ENCODE peak calls at places on chromosomes 2 and 18, in seven cellular contexts. One of them, this sample, is unnamed.

GRCh38 chr2:135948642-135949355 is 36.6 kb downstream of the DARS1 start:
- DNase-seq in K562: peak
- DNase-seq in H1: no peak
- DNase-seq in HepG2: no peak
- DNase-seq in SK-N-SH: no peak
- DNase-seq in GM12878: no peak
- DNase-seq in HCT116: peak
- DNase-seq in this sample: no peak

GRCh38 chr2:74003494-74004211 is 18.9 kb downstream of the TET3 start:
- DNase-seq in GM12878: no peak
- DNase-seq in K562: peak
- DNase-seq in HepG2: no peak
- DNase-seq in HCT116: no peak
- DNase-seq in SK-N-SH: peak
- DNase-seq in H1: no peak
- DNase-seq in this sample: no peak

GRCh38 chr2:42693013-42693575 is 70.8 kb downstream of the OXER1 start:
- DNase-seq in HepG2: no peak
- DNase-seq in H1: no peak
- DNase-seq in SK-N-SH: no peak
- DNase-seq in HCT116: no peak
- DNase-seq in K562: peak
- DNase-seq in GM12878: no peak
- DNase-seq in this sample: no peak

GRCh38 chr2:102417946-102418345 is 5.0 kb upstream of the IL18RAP start:
- DNase-seq in GM12878: no peak
- DNase-seq in HepG2: no peak
- DNase-seq in HCT116: no peak
- DNase-seq in H1: no peak
- DNase-seq in SK-N-SH: no peak
- DNase-seq in K562: no peak
- DNase-seq in this sample: no peak

GRCh38 chr2:115160523-115161521 is 718.4 kb downstream of the DPP10 start:
- DNase-seq in H1: peak
- DNase-seq in SK-N-SH: peak
- DNase-seq in HCT116: no peak
- DNase-seq in GM12878: no peak
- DNase-seq in K562: no peak
- DNase-seq in HepG2: peak
- DNase-seq in this sample: no peak

GRCh38 chr18:23949863-23950262 is 64.7 kb upstream of the TTC39C start:
- DNase-seq in H1: no peak
- DNase-seq in HepG2: no peak
- DNase-seq in K562: no peak
- DNase-seq in GM12878: no peak
- DNase-seq in SK-N-SH: no peak
- DNase-seq in HCT116: no peak
- DNase-seq in this sample: no peak

GRCh38 chr2:133390151-133390550 is 178.1 kb downstream of the NCKAP5 start:
- DNase-seq in K562: no peak
- DNase-seq in HepG2: no peak
- DNase-seq in HCT116: no peak
- DNase-seq in GM12878: no peak
- DNase-seq in SK-N-SH: no peak
- DNase-seq in H1: no peak
- DNase-seq in this sample: peak

GRCh38 chr2:231597014-231597611 is 4.4 kb downstream of the TEX44 start:
- DNase-seq in HepG2: no peak
- DNase-seq in K562: no peak
- DNase-seq in HCT116: no peak
- DNase-seq in GM12878: peak
- DNase-seq in SK-N-SH: no peak
- DNase-seq in H1: no peak
- DNase-seq in this sample: no peak

GRCh38 chr2:64263315-64263714 is 119.1 kb upstream of the PELI1 start:
- DNase-seq in H1: no peak
- DNase-seq in HepG2: no peak
- DNase-seq in GM12878: no peak
- DNase-seq in SK-N-SH: no peak
- DNase-seq in K562: no peak
- DNase-seq in HCT116: no peak
- DNase-seq in this sample: peak

GRCh38 chr2:183665403-183665802 is 541.2 kb downstream of the NUP35 start:
- DNase-seq in GM12878: no peak
- DNase-seq in K562: no peak
- DNase-seq in H1: no peak
- DNase-seq in SK-N-SH: no peak
- DNase-seq in HCT116: no peak
- DNase-seq in HepG2: no peak
- DNase-seq in this sample: no peak

GRCh38 chr2:133303150-133303549 is 265.1 kb downstream of the NCKAP5 start:
- DNase-seq in SK-N-SH: no peak
- DNase-seq in HepG2: no peak
- DNase-seq in K562: no peak
- DNase-seq in H1: no peak
- DNase-seq in HCT116: no peak
- DNase-seq in GM12878: no peak
- DNase-seq in this sample: no peak

GRCh38 chr2:160921401-160921964 is 238.7 kb upstream of the TANK start:
- DNase-seq in HepG2: no peak
- DNase-seq in K562: no peak
- DNase-seq in HCT116: no peak
- DNase-seq in H1: no peak
- DNase-seq in GM12878: no peak
- DNase-seq in SK-N-SH: peak
- DNase-seq in this sample: no peak

GRCh38 chr18:55546873-55547704 is 40.9 kb downstream of the TCF4 start:
- DNase-seq in HCT116: no peak
- DNase-seq in SK-N-SH: no peak
- DNase-seq in K562: peak
- DNase-seq in GM12878: no peak
- DNase-seq in H1: no peak
- DNase-seq in HepG2: no peak
- DNase-seq in this sample: no peak

GRCh38 chr2:89833780-89834117 is 1142.3 kb downstream of the RPIA start:
- DNase-seq in H1: no peak
- DNase-seq in HepG2: no peak
- DNase-seq in K562: no peak
- DNase-seq in SK-N-SH: no peak
- DNase-seq in GM12878: no peak
- DNase-seq in HCT116: no peak
- DNase-seq in this sample: no peak

GRCh38 chr2:46283693-46284092 is 13.5 kb upstream of the EPAS1 start:
- DNase-seq in HCT116: no peak
- DNase-seq in H1: no peak
- DNase-seq in SK-N-SH: no peak
- DNase-seq in K562: no peak
- DNase-seq in HepG2: no peak
- DNase-seq in GM12878: no peak
- DNase-seq in this sample: no peak

GRCh38 chr2:54191361-54192130 is 64.5 kb downstream of the TSPYL6 start:
- DNase-seq in HCT116: no peak
- DNase-seq in HepG2: no peak
- DNase-seq in K562: no peak
- DNase-seq in GM12878: no peak
- DNase-seq in SK-N-SH: no peak
- DNase-seq in H1: no peak
- DNase-seq in this sample: no peak

GRCh38 chr2:20597868-20598183 is 53.1 kb downstream of the HS1BP3 start:
- DNase-seq in GM12878: no peak
- DNase-seq in H1: no peak
- DNase-seq in SK-N-SH: no peak
- DNase-seq in HepG2: no peak
- DNase-seq in HCT116: no peak
- DNase-seq in K562: no peak
- DNase-seq in this sample: no peak

GRCh38 chr2:8549273-8549922 is 132.5 kb upstream of the ID2 start:
- DNase-seq in K562: no peak
- DNase-seq in HCT116: no peak
- DNase-seq in GM12878: no peak
- DNase-seq in H1: no peak
- DNase-seq in HepG2: no peak
- DNase-seq in SK-N-SH: no peak
- DNase-seq in this sample: no peak

GRCh38 chr18:47949197-47949596 is 18.7 kb upstream of the SMAD2 start:
- DNase-seq in SK-N-SH: no peak
- DNase-seq in K562: no peak
- DNase-seq in H1: no peak
- DNase-seq in HepG2: no peak
- DNase-seq in HCT116: no peak
- DNase-seq in GM12878: no peak
- DNase-seq in this sample: no peak

DNA sequence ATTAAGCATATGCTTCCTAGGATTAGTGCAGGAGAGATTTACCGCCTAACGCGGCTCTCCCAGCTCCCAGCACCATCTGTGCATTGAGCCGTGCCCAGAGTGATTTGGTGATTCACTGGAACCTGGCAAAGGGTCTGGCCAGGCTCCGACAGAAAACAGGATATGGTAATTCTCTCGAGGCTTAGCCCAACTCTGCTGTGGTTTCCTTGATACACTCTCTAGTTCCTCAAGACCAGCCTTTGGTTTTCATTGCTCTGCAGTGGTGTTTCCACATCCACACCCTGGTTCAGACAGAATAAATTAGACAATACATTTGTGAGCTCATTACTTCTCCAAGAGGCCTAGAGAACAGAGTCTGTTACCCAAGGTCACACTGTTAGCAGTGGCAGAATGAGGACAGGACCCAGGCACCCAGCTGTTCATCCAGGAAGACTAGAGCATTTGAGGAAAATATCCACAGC is 23.0 kb upstream of the SMAD2 start:
- DNase-seq in GM12878: no peak
- DNase-seq in H1: no peak
- DNase-seq in K562: no peak
- DNase-seq in SK-N-SH: no peak
- DNase-seq in HepG2: no peak
- DNase-seq in HCT116: no peak
- DNase-seq in this sample: no peak
- TF ChIP-seq JUND in GM12878: no peak
- TF ChIP-seq JUND in H1: no peak
- TF ChIP-seq JUND in K562: no peak
- TF ChIP-seq JUND in SK-N-SH: no peak
- TF ChIP-seq JUND in HepG2: no peak
- TF ChIP-seq JUND in HCT116: no peak
- TF ChIP-seq JUND in this sample: no peak

GRCh38 chr2:40433739-40434138 is 18.2 kb downstream of the SLC8A1 start:
- DNase-seq in SK-N-SH: no peak
- DNase-seq in GM12878: no peak
- DNase-seq in HCT116: no peak
- DNase-seq in HepG2: no peak
- DNase-seq in K562: no peak
- DNase-seq in H1: no peak
- DNase-seq in this sample: no peak

GRCh38 chr2:40432916-40433315 is 19.0 kb downstream of the SLC8A1 start:
- DNase-seq in SK-N-SH: no peak
- DNase-seq in K562: no peak
- DNase-seq in HCT116: no peak
- DNase-seq in HepG2: no peak
- DNase-seq in GM12878: no peak
- DNase-seq in H1: no peak
- DNase-seq in this sample: no peak

GRCh38 chr2:40430741-40431599 is 20.9 kb downstream of the SLC8A1 start:
- DNase-seq in K562: no peak
- DNase-seq in HepG2: no peak
- DNase-seq in GM12878: no peak
- DNase-seq in SK-N-SH: peak
- DNase-seq in H1: no peak
- DNase-seq in HCT116: no peak
- DNase-seq in this sample: no peak

GRCh38 chr2:40428434-40428833 is 23.5 kb downstream of the SLC8A1 start:
- DNase-seq in HCT116: no peak
- DNase-seq in HepG2: no peak
- DNase-seq in SK-N-SH: no peak
- DNase-seq in K562: no peak
- DNase-seq in H1: no peak
- DNase-seq in GM12878: no peak
- DNase-seq in this sample: no peak

DNA sequence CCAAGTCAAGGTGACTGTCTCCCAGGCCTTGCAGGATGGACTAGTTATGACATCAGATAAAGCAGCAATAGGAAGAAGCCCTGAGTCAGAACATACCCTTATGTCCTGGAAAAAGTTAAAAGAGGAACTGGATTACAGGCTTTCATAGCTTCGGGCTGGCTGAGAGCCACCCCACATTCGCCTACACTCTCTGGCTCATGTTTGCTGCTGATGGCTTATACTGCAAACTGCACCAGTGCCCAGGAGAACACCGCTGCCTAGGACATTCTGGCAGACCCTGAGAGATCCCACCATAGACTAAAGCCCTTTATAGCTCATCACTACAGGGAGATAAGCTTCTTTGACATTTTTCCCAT is 20.3 kb downstream of the SLC8A1 start:
- DNase-seq in GM12878: no peak
- DNase-seq in H1: no peak
- DNase-seq in HCT116: no peak
- DNase-seq in SK-N-SH: no peak
- DNase-seq in HepG2: no peak
- DNase-seq in K562: no peak
- DNase-seq in this sample: no peak
- TF ChIP-seq JUND in GM12878: no peak
- TF ChIP-seq JUND in H1: no peak
- TF ChIP-seq JUND in HCT116: no peak
- TF ChIP-seq JUND in SK-N-SH: peak
- TF ChIP-seq JUND in HepG2: no peak
- TF ChIP-seq JUND in K562: no peak
- TF ChIP-seq JUND in this sample: no peak

DNA sequence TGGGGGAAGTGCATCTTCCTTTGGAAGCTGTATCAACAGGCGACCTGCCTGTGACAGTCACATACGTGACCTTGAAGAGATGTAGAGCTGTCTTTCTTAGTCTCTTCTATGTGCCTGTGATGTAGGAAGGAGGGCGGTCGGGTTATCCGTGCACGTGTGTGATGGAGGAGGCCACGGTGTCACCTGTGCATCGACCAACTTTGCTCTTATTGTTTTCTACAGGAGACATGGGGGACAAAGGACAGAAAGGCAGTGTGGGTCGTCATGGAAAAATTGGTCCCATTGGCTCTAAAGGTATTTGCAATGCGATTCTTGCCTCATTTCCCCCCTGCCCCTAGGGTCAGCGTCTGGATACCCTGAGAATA is 20.7 kb upstream of the ALLC start:
- DNase-seq in HepG2: no peak
- DNase-seq in H1: no peak
- DNase-seq in SK-N-SH: no peak
- DNase-seq in HCT116: no peak
- DNase-seq in K562: no peak
- DNase-seq in GM12878: no peak
- DNase-seq in this sample: no peak
- TF ChIP-seq JUND in HepG2: no peak
- TF ChIP-seq JUND in H1: no peak
- TF ChIP-seq JUND in SK-N-SH: no peak
- TF ChIP-seq JUND in HCT116: no peak
- TF ChIP-seq JUND in K562: no peak
- TF ChIP-seq JUND in GM12878: no peak
- TF ChIP-seq JUND in this sample: no peak

DNA sequence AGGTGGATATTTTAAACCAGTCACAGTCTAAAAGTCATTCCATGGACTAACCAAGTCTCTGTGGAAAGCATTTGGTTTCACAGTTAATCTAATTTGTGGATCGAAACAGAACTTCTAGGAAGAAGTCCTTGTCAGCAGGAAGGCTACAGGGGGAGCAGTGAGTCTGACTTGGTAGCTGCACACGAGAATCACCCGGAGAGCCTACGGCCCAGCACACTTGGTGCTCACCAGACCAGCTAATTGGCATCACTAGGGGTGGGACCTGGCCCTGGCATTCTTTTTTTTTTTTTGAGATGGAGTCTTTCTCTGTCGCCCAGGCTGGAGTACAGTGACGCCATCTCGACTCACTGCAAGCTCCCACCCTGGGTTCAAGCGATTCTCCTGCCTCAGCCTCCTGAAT is 97.7 kb downstream of the ZNF532 start:
- DNase-seq in HCT116: no peak
- DNase-seq in HepG2: no peak
- DNase-seq in H1: no peak
- DNase-seq in K562: no peak
- DNase-seq in GM12878: no peak
- DNase-seq in SK-N-SH: no peak
- DNase-seq in this sample: no peak
- TF ChIP-seq JUND in HCT116: no peak
- TF ChIP-seq JUND in HepG2: no peak
- TF ChIP-seq JUND in H1: no peak
- TF ChIP-seq JUND in K562: no peak
- TF ChIP-seq JUND in GM12878: no peak
- TF ChIP-seq JUND in SK-N-SH: no peak
- TF ChIP-seq JUND in this sample: no peak